ENCODE peak calls at places on chromosomes 13 and 19, in four cellular contexts. R is prostate gland, K is left ventricle myocardium inferior, S is endodermal cell. O is an unnamed sample. For H3K36me3, the result is how much of the 10 kb centered on the place peaks cover.

GRCh38 chr19:2469102-2469914 is 6.6 kb upstream of the GADD45B start:
- DNase-seq in R (no peak), S (peak), K (no peak), O (no peak)

GRCh38 chr13:30679483-30680330 is 55.6 kb upstream of the ALOX5AP start:
- DNase-seq in R (no peak), K (no peak), S (peak), O (no peak)

GRCh38 chr19:2380567-2380966 is 20.5 kb downstream of the TMPRSS9 start:
- DNase-seq in K (no peak), R (no peak), S (no peak), O (no peak)

GRCh38 chr13:81957121-81957520 is 1616.2 kb upstream of the SPRY2 start:
- DNase-seq in K (no peak), R (no peak), S (peak), O (no peak)

GRCh38 chr13:69571606-69572323 is 535.9 kb upstream of the ATXN8OS start:
- DNase-seq in R (no peak), K (no peak), S (no peak), O (no peak)

GRCh38 chr19:39839678-39840327 is 5.8 kb upstream of the DYRK1B start:
- DNase-seq in S (no peak), K (no peak), R (no peak), O (no peak)

GRCh38 chr19:33219261-33219812 is 6.3 kb downstream of the SLC7A10 start:
- DNase-seq in R (no peak), S (peak), K (no peak), O (no peak)

GRCh38 chr13:113437408-113438010 is 15.8 kb downstream of the ADPRHL1 start:
- DNase-seq in K (no peak), S (peak), R (no peak), O (peak)

GRCh38 chr19:10871711-10872550 is 578 bp downstream of the CARM1 start:
- DNase-seq in K (peak), R (no peak), S (peak), O (peak)

GRCh38 chr19:16599655-16600346 is 27.6 kb upstream of the SLC35E1 start:
- DNase-seq in K (no peak), R (no peak), S (no peak), O (no peak)

GRCh38 chr13:76874466-76874865 is 11.7 kb downstream of the KCTD12 start:
- DNase-seq in K (no peak), R (no peak), S (no peak), O (no peak)

GRCh38 chr19:10929402-10929794 is 787 bp downstream of the TIMM29 start:
- DNase-seq in K (no peak), S (no peak), R (no peak), O (no peak)

GRCh38 chr19:22607653-22608430 is 26.3 kb upstream of the ZNF492 start:
- DNase-seq in K (no peak), S (no peak), R (no peak), O (no peak)

GRCh38 chr19:51627491-51628138 is 2.6 kb downstream of the SIGLEC5 start:
- DNase-seq in S (no peak), R (no peak), K (no peak), O (no peak)

GRCh38 chr13:92362717-92363116 is 863.9 kb upstream of the GPC6 start:
- DNase-seq in K (no peak), S (no peak), R (no peak), O (peak)

GRCh38 chr19:33256266-33256665 is 30.6 kb upstream of the SLC7A10 start:
- DNase-seq in R (no peak), S (no peak), K (no peak), O (no peak)

GRCh38 chr13:114067381-114067885 is 65.0 kb downstream of the RASA3 start:
- DNase-seq in R (no peak), K (no peak), S (no peak), O (no peak)

GRCh38 chr13:50156140-50156539 is 140.9 kb downstream of the KCNRG start:
- DNase-seq in K (no peak), R (no peak), S (no peak), O (no peak)

DNA sequence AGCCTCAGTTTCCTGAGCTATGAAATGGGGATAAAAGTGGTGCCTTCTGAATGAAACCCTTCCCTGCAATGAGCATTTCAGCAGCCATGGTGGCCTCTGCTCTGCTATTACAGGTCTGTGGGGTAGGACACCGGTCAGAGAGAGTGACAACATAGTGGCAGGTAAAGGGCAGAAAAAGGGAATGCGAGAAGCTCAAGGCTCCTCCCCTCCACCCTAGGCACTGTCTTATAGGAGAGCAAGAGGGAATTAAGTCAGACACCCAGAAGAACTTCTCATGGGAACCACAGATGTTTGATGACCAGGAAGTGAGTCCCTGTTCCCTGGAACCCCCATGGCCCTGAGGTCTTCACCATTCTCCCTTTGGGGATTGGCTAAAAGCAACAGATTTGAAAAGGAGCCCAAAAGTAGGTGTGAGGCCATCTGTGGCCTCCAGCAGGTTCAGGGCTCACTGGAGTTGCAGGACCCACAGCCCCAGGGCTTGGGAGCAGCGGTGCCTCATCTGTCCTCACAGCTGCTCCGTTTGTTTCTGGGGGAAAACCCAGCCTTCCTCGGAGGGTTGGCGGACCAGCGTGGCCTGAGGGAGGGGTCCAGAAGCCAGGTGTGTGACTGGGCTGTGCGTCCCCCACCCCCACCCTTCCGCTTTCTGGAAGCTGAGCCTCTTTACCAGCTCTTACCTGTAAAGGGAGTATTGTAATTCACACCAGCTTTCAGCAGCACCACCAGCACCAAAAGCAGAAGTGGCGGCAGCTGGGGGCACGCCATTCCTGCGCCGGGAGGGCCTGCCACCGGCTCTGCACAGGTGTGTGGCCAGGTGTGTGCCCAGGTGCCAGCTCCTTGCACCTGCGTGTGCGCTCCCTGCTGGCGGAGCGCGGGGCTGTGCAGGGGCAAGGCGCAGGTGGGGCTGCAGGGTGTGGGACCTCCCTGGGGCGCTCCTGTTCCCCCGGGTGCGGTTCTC is 19.4 kb downstream of the IQCN start:
- DNase-seq in K (no peak), R (no peak), S (peak), O (peak)
- TF ChIP-seq CTCF in K (no peak), R (peak), S (peak), O (peak)

GRCh38 chr13:111636271-111636670 is 315.8 kb downstream of the TEX29 start:
- DNase-seq in K (no peak), S (no peak), R (no peak), O (no peak)
- H3K36me3 ChIP-seq in K (under half), S (under half), R (under half), O (under half)

GRCh38 chr19:29834991-29835390 is 23.2 kb downstream of the CCNE1 start:
- DNase-seq in R (no peak), S (no peak), K (no peak), O (no peak)
- TF ChIP-seq CTCF in R (peak), S (no peak), K (no peak), O (no peak)

DNA sequence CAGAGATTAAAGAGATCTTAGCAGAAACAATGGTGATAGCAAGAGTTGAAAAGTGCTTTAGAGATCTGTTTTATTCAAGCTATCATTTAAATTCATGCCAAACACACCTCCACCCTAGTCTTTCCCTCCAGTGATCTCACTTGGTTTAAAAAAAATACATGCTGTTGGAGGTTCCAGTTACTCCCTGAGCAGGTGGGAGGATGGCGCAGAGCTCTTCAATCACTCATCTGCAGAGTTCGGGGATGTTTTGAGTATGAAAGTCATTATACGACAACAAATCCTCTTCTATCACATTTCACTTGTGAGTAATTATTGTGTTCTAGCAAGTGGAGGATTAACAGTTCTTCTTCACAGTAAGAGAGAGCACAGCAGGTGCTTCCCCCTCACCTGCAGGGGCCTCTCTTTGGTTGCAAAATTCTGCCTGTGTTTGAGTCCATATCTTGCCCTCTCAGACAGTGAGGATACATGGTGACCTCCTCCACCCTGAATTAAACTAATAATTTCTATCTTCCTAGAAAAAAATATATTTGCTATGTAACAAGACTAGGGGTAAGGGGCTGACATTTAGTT is 376.7 kb downstream of the LIG4 start:
- DNase-seq in K (no peak), S (peak), R (no peak), O (no peak)
- H3K36me3 ChIP-seq in K (under half), S (under half), R (under half), O (under half)

GRCh38 chr19:48997972-48998371 is 4.3 kb downstream of the RUVBL2 start:
- DNase-seq in S (peak), K (no peak), R (no peak), O (peak)
- TF ChIP-seq CTCF in S (peak), K (peak), R (peak), O (peak)

DNA sequence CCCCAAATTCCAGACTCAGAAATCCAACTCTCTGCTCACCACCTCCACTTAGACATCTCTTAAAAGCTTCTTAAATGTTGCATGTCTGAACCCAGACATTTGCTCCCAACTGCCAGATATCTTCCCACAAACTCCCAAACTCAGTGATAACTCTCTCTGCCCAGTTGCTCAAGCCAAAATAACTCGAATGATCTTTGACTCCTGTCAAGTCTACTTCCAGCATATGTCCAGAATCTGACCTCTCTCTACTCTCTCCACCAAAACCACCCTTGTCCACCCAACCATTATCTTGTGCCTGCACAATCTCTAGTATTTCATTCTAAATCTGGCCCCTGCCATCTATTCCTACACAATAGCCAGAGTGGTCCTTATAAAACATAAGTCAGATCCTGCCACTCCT is 99.3 kb downstream of the FGF14 start:
- DNase-seq in R (no peak), K (no peak), S (no peak), O (no peak)
- H3K36me3 ChIP-seq in R (under half), K (under half), S (under half), O (under half)